ENCODE peak calls at places on chromosomes 6 and 20, in six cellular contexts. J is dorsolateral prefrontal cortex, Q is brain microvascular endothelial cell, O is amniotic epithelial cell, G is GM18507, W is esophagus muscularis mucosa. X is an unnamed sample.

GRCh38 chr6:169853196-169854082 is 102.0 kb downstream of the ERMARD start:
- DNase-seq in J (no peak), Q (no peak), O (no peak), G (no peak), W (peak), X (no peak)

GRCh38 chr6:144416244-144416643 is 131.1 kb downstream of the UTRN start:
- DNase-seq in J (no peak), Q (no peak), O (no peak), G (no peak), W (no peak), X (no peak)

GRCh38 chr20:46135856-46136633 is 17.9 kb downstream of the CD40 start:
- DNase-seq in J (no peak), Q (no peak), O (no peak), G (no peak), W (no peak), X (no peak)

GRCh38 chr6:125357515-125358256 is 55.9 kb upstream of the HDDC2 start:
- DNase-seq in J (no peak), Q (peak), O (no peak), G (no peak), W (no peak), X (no peak)

GRCh38 chr20:62370115-62370806 is 3.1 kb upstream of the LAMA5 start:
- DNase-seq in J (no peak), Q (no peak), O (peak), G (no peak), W (no peak), X (no peak)

GRCh38 chr6:75493400-75494064 is at the start of gene FILIP1:
- DNase-seq in J (no peak), Q (peak), O (peak), G (no peak), W (no peak), X (no peak)

GRCh38 chr6:74735304-74735703 is 470.5 kb downstream of the COL12A1 start:
- DNase-seq in J (no peak), Q (peak), O (peak), G (no peak), W (no peak), X (no peak)

GRCh38 chr20:57698191-57698866 is 11.5 kb downstream of the PMEPA1 start:
- DNase-seq in J (no peak), Q (peak), O (peak), G (no peak), W (no peak), X (no peak)

GRCh38 chr20:46931699-46932098 is 37.1 kb downstream of the EYA2 start:
- DNase-seq in J (no peak), Q (no peak), O (no peak), G (no peak), W (no peak), X (no peak)

GRCh38 chr6:42315991-42316378 is 98.3 kb upstream of the MRPS10 start:
- DNase-seq in J (no peak), Q (peak), O (peak), G (no peak), W (no peak), X (no peak)

GRCh38 chr6:139148557-139149220 is 13.8 kb downstream of the HECA start:
- DNase-seq in J (no peak), Q (no peak), O (no peak), G (no peak), W (no peak), X (no peak)

GRCh38 chr6:53306819-53307347 is 41.9 kb downstream of the ELOVL5 start:
- DNase-seq in J (no peak), Q (no peak), O (peak), G (peak), W (no peak), X (no peak)

GRCh38 chr20:46809961-46810360 is 84.7 kb upstream of the EYA2 start:
- DNase-seq in J (no peak), Q (no peak), O (no peak), G (no peak), W (no peak), X (peak)

GRCh38 chr6:139109558-139109957 is 25.3 kb upstream of the HECA start:
- DNase-seq in J (no peak), Q (peak), O (peak), G (no peak), W (no peak), X (no peak)

GRCh38 chr6:40719671-40720374 is 132.7 kb upstream of the LRFN2 start:
- DNase-seq in J (no peak), Q (peak), O (peak), G (no peak), W (no peak), X (no peak)

GRCh38 chr6:17863971-17864754 is 123.3 kb downstream of the KIF13A start:
- DNase-seq in J (peak), Q (peak), O (peak), G (no peak), W (no peak), X (no peak)

GRCh38 chr6:90468080-90468479 is 118.8 kb downstream of the MAP3K7 start:
- DNase-seq in J (no peak), Q (peak), O (peak), G (no peak), W (no peak), X (no peak)

GRCh38 chr20:45021626-45022025 is 55.3 kb downstream of the STK4 start:
- DNase-seq in J (no peak), Q (no peak), O (peak), G (no peak), W (no peak), X (no peak)

GRCh38 chr6:26258199-26258977 is 106.6 kb upstream of the BTN3A2 start:
- DNase-seq in J (no peak), Q (no peak), O (no peak), G (no peak), W (no peak), X (no peak)

GRCh38 chr6:104486003-104486402 is 373.7 kb downstream of the HACE1 start:
- DNase-seq in J (no peak), Q (no peak), O (peak), G (no peak), W (no peak), X (no peak)

GRCh38 chr6:56688521-56688920 is 45.8 kb upstream of the DST start:
- DNase-seq in J (no peak), Q (no peak), O (no peak), G (no peak), W (no peak), X (no peak)

GRCh38 chr6:151352410-151353399 is 38.7 kb downstream of the ZBTB2 start:
- DNase-seq in J (no peak), Q (no peak), O (no peak), G (no peak), W (no peak), X (no peak)

GRCh38 chr20:17841751-17842191 is 126.8 kb downstream of the SNX5 start:
- DNase-seq in J (no peak), Q (no peak), O (peak), G (no peak), W (no peak), X (no peak)

GRCh38 chr6:14175031-14175430 is 57.5 kb downstream of the CD83 start:
- DNase-seq in J (no peak), Q (no peak), O (no peak), G (no peak), W (no peak), X (no peak)

GRCh38 chr6:37876843-37877242 is 57.3 kb downstream of the ZFAND3 start:
- DNase-seq in J (no peak), Q (no peak), O (no peak), G (no peak), W (no peak), X (no peak)

GRCh38 chr6:13205106-13205505 is 123.2 kb downstream of the TBC1D7 start:
- DNase-seq in J (no peak), Q (no peak), O (no peak), G (no peak), W (no peak), X (no peak)

GRCh38 chr6:105400501-105400900 is 2.4 kb downstream of the PREP start:
- DNase-seq in J (no peak), Q (no peak), O (peak), G (no peak), W (no peak), X (no peak)